ENCODE peak calls at places on chromosome 20, in seven cellular contexts. H is prostate gland, N is transverse colon, M is Peyer's patch, V is tibial nerve, X is IMR-90, T is endothelial cell of umbilical vein. U is an unnamed sample.

GRCh38 chr20:3115190-3116107 is 30.9 kb upstream of the AVP start:
- DNase-seq in H (no peak), N (no peak), M (no peak), V (no peak), X (peak; percentile 59), T (peak; percentile 44), U (no peak)

GRCh38 chr20:46614503-46614902 is 36.8 kb downstream of the SLC13A3 start:
- DNase-seq in H (no peak), N (no peak), M (no peak), V (no peak), X (no peak), T (no peak), U (no peak)

GRCh38 chr20:40724566-40724965 is 35.5 kb upstream of the MAFB start:
- DNase-seq in H (no peak), N (no peak), M (no peak), V (no peak), X (no peak), T (no peak), U (no peak)

GRCh38 chr20:23143098-23143497 is 57.0 kb upstream of the CD93 start:
- DNase-seq in H (no peak), N (peak; percentile 37), M (no peak), V (no peak), X (peak; percentile 85), T (peak; percentile 94), U (peak; percentile 17)

GRCh38 chr20:60365882-60366281 is 407.7 kb downstream of the CDH26 start:
- DNase-seq in H (no peak), N (no peak), M (no peak), V (no peak), X (no peak), T (no peak), U (no peak)

GRCh38 chr20:62884556-62884955 is 22.9 kb upstream of the TCFL5 start:
- DNase-seq in H (no peak), N (no peak), M (no peak), V (no peak), X (no peak), T (no peak), U (no peak)

GRCh38 chr20:24998121-24998520 is 5.6 kb upstream of the APMAP start:
- DNase-seq in H (no peak), N (no peak), M (no peak), V (no peak), X (no peak), T (no peak), U (no peak)

GRCh38 chr20:47960277-47960676 is 175.0 kb upstream of the SULF2 start:
- DNase-seq in H (no peak), N (no peak), M (no peak), V (no peak), X (no peak), T (no peak), U (no peak)

GRCh38 chr20:19661717-19662637 is 96.1 kb upstream of the RIN2 start:
- DNase-seq in H (peak; percentile 61), N (peak; percentile 69), M (peak; percentile 62), V (peak; percentile 60), X (peak; percentile 71), T (peak; percentile 72), U (no peak)

GRCh38 chr20:52958206-52958605 is 14.0 kb upstream of the TSHZ2 start:
- DNase-seq in H (no peak), N (no peak), M (no peak), V (no peak), X (no peak), T (no peak), U (no peak)

GRCh38 chr20:53828673-53829085 is 235.0 kb upstream of the ZNF217 start:
- DNase-seq in H (peak; percentile 46), N (no peak), M (no peak), V (no peak), X (peak; percentile 95), T (peak; percentile 96), U (no peak)

GRCh38 chr20:25226433-25227316 is 21.2 kb upstream of the PYGB start:
- DNase-seq in H (peak; percentile 51), N (no peak), M (no peak), V (no peak), X (no peak), T (peak; percentile 14), U (no peak)

GRCh38 chr20:9287062-9287461 is 218.2 kb downstream of the PLCB4 start:
- DNase-seq in H (no peak), N (no peak), M (no peak), V (no peak), X (no peak), T (no peak), U (no peak)

GRCh38 chr20:58839991-58840747 is 10.5 kb downstream of the GNAS-AS1 start:
- DNase-seq in H (no peak), N (no peak), M (no peak), V (no peak), X (no peak), T (no peak), U (no peak)

GRCh38 chr20:45313943-45314342 is 5.8 kb upstream of the MATN4 start:
- DNase-seq in H (no peak), N (no peak), M (peak; percentile 32), V (no peak), X (no peak), T (no peak), U (no peak)

GRCh38 chr20:23782366-23782983 is 31.7 kb upstream of the CST1 start:
- DNase-seq in H (no peak), N (no peak), M (no peak), V (no peak), X (peak; percentile 2), T (peak; percentile 29), U (no peak)

GRCh38 chr20:51815383-51816076 is 13.2 kb upstream of the SALL4 start:
- DNase-seq in H (no peak), N (no peak), M (no peak), V (no peak), X (no peak), T (no peak), U (no peak)

GRCh38 chr20:19252670-19253120 is 40.3 kb downstream of the SLC24A3 start:
- DNase-seq in H (no peak), N (peak; percentile 26), M (no peak), V (no peak), X (no peak), T (no peak), U (no peak)

GRCh38 chr20:64021124-64021975 is 14.6 kb upstream of the C20orf204 start:
- DNase-seq in H (no peak), N (no peak), M (no peak), V (no peak), X (no peak), T (no peak), U (no peak)
- TF ChIP-seq POLR2A in H (no peak), N (no peak), M (no peak), V (no peak), X (no peak), T (no peak), U (no peak)

DNA sequence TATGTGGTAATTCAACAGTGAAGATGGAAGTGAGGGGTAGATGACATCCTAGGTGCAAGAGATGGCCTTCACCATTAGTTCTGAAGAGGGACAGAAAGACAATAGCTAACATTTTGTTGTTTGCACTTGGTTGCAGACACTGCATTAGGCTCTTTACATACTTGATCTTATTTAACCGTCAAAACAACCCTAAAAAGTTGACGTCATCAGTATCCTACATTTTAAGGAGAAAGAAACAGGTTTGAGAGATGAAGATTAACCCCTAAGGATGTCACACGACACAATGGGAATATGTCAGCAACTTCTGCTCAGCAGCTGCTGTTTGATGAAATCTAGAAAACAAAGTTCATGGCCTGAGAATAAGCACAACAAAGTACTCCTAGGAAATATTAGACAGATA is 72.6 kb upstream of the MC3R start:
- DNase-seq in H (no peak), N (no peak), M (no peak), V (no peak), X (no peak), T (no peak), U (no peak)
- H3K4me1 ChIP-seq in H (no peaks in the 10 kb centered on the region), N (no peaks in the 10 kb centered on the region), M (no peaks in the 10 kb centered on the region), V (no peaks in the 10 kb centered on the region), X (no peaks in the 10 kb centered on the region), T (no peaks in the 10 kb centered on the region), U (no peaks in the 10 kb centered on the region)

DNA sequence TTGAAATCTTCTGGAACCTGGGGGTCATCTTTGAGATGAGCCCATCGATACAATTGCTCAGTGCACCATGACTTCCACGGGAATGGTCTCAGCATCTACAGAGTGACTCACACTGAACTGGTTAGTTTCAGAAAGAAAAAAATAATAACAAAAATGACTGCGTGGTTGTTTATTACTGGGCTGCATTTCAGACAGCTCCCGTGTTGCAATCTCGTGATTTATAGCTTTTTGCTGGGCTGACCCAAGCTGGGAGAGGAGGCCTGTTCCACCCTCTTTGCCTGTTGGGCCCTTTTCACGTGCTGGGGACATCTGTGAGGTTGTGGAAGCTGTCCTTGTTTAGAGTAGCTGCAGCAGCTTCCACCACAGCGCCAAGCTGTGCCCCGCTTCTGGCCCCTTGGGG is 225.5 kb downstream of the BMP7 start:
- DNase-seq in H (peak; percentile 39), N (peak; percentile 29), M (no peak), V (no peak), X (peak; percentile 4), T (no peak), U (no peak)
- H3K36me3 ChIP-seq in H (no peaks in the 10 kb centered on the region), N (no peaks in the 10 kb centered on the region), M (no peaks in the 10 kb centered on the region), V (no peaks in the 10 kb centered on the region), X (no peaks in the 10 kb centered on the region), T (no peaks in the 10 kb centered on the region), U (no peaks in the 10 kb centered on the region)

DNA sequence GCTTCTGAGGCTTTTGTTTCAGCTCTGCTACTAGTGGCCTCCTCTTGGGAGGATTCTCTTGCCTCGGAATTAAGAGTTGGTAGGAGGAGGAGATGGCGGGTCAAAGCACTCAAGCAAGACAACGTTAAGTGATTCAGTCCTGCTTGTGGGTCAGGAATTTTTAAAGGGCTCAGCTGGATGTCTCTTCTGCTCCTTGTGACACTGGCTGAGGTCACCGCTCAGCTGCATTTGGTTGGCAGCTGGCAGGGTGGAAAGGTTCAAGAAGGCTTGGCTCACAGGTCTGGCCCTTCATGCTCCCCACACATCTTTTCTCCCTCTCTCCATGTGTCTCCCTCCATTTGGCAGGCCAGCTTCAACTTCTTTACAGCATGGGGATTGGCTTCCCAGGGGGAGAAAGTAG is 641.4 kb downstream of the KIF16B start:
- DNase-seq in H (no peak), N (no peak), M (no peak), V (no peak), X (no peak), T (no peak), U (no peak)
- TF ChIP-seq POLR2A in H (no peak), N (no peak), M (no peak), V (no peak), X (no peak), T (no peak), U (no peak)

GRCh38 chr20:17675519-17676377 is 6.3 kb downstream of the RRBP1 start:
- DNase-seq in H (no peak), N (no peak), M (no peak), V (no peak), X (no peak), T (no peak), U (no peak)
- H3K4me1 ChIP-seq in H (peaks cover 4% of the 10 kb centered on the region), N (peaks cover 40% of the 10 kb centered on the region), M (peaks cover 26% of the 10 kb centered on the region), V (no peaks in the 10 kb centered on the region), X (peaks cover 44% of the 10 kb centered on the region), T (peaks cover 9% of the 10 kb centered on the region), U (no peaks in the 10 kb centered on the region)